ENCODE peak calls at places on chromosomes 16 and 17, in seven cellular contexts. One of them, this sample, is unnamed.

GRCh38 chr17:51091635-51092034 is 29.0 kb downstream of the SPAG9 start:
- DNase-seq in colonic mucosa: no peak
- DNase-seq in CD8-positive, alpha-beta memory T cell: no peak
- DNase-seq in ascending aorta: no peak
- DNase-seq in T-helper 17 cell: no peak
- DNase-seq in left ventricle myocardium inferior: no peak
- DNase-seq in pancreas: no peak
- DNase-seq in this sample: no peak

GRCh38 chr16:79839450-79839849 is 238.9 kb upstream of the MAF start:
- DNase-seq in left ventricle myocardium inferior: no peak
- DNase-seq in pancreas: no peak
- DNase-seq in T-helper 17 cell: no peak
- DNase-seq in ascending aorta: no peak
- DNase-seq in colonic mucosa: no peak
- DNase-seq in CD8-positive, alpha-beta memory T cell: no peak
- DNase-seq in this sample: no peak

GRCh38 chr17:50830994-50831393 is 4.4 kb upstream of the WFIKKN2 start:
- DNase-seq in pancreas: no peak
- DNase-seq in T-helper 17 cell: no peak
- DNase-seq in CD8-positive, alpha-beta memory T cell: no peak
- DNase-seq in ascending aorta: no peak
- DNase-seq in colonic mucosa: no peak
- DNase-seq in left ventricle myocardium inferior: no peak
- DNase-seq in this sample: no peak

GRCh38 chr17:14940946-14941280 is 324.2 kb downstream of the PMP22 start:
- DNase-seq in pancreas: no peak
- DNase-seq in CD8-positive, alpha-beta memory T cell: no peak
- DNase-seq in ascending aorta: no peak
- DNase-seq in T-helper 17 cell: no peak
- DNase-seq in left ventricle myocardium inferior: no peak
- DNase-seq in colonic mucosa: no peak
- DNase-seq in this sample: no peak

GRCh38 chr17:54426287-54426886 is 474.3 kb upstream of the TOM1L1 start:
- DNase-seq in T-helper 17 cell: no peak
- DNase-seq in CD8-positive, alpha-beta memory T cell: no peak
- DNase-seq in ascending aorta: no peak
- DNase-seq in left ventricle myocardium inferior: no peak
- DNase-seq in colonic mucosa: no peak
- DNase-seq in pancreas: no peak
- DNase-seq in this sample: no peak

GRCh38 chr16:24736758-24737157 is 7.3 kb downstream of the TNRC6A start:
- DNase-seq in T-helper 17 cell: no peak
- DNase-seq in ascending aorta: no peak
- DNase-seq in colonic mucosa: no peak
- DNase-seq in CD8-positive, alpha-beta memory T cell: no peak
- DNase-seq in left ventricle myocardium inferior: no peak
- DNase-seq in pancreas: no peak
- DNase-seq in this sample: no peak

GRCh38 chr17:1894753-1895339 is 65.0 kb downstream of the RPA1 start:
- DNase-seq in ascending aorta: no peak
- DNase-seq in T-helper 17 cell: no peak
- DNase-seq in pancreas: no peak
- DNase-seq in left ventricle myocardium inferior: no peak
- DNase-seq in CD8-positive, alpha-beta memory T cell: no peak
- DNase-seq in colonic mucosa: no peak
- DNase-seq in this sample: no peak

GRCh38 chr16:55630774-55631173 is 25.0 kb upstream of the SLC6A2 start:
- DNase-seq in pancreas: no peak
- DNase-seq in CD8-positive, alpha-beta memory T cell: no peak
- DNase-seq in colonic mucosa: no peak
- DNase-seq in left ventricle myocardium inferior: no peak
- DNase-seq in T-helper 17 cell: no peak
- DNase-seq in ascending aorta: no peak
- DNase-seq in this sample: no peak

GRCh38 chr16:48492131-48492530 is 106.9 kb upstream of the SIAH1 start:
- DNase-seq in ascending aorta: no peak
- DNase-seq in CD8-positive, alpha-beta memory T cell: no peak
- DNase-seq in T-helper 17 cell: no peak
- DNase-seq in colonic mucosa: no peak
- DNase-seq in left ventricle myocardium inferior: no peak
- DNase-seq in pancreas: no peak
- DNase-seq in this sample: no peak

GRCh38 chr17:39340731-39341130 is 60.7 kb downstream of the FBXL20 start:
- DNase-seq in pancreas: no peak
- DNase-seq in CD8-positive, alpha-beta memory T cell: no peak
- DNase-seq in left ventricle myocardium inferior: no peak
- DNase-seq in colonic mucosa: no peak
- DNase-seq in ascending aorta: no peak
- DNase-seq in T-helper 17 cell: no peak
- DNase-seq in this sample: no peak

DNA sequence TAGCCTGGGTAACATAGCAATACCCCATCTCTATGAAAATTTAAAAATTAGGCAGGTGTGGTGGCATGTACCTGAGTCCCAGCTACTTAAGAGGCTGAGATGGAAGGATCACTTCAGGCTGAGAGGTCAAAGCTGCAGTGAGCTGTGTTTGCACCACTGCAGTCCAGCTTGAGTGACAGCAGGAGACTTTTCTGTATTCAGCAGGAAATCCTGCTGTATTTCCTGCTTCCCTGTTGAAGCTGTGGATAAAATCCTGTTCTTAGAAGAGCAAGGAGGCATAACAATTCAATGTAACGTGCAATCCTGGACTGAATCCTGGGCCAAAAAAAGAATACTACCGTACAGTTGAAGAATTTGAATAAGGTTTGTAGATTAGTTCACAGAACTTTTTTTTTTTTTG is 62.2 kb downstream of the FBXL20 start:
- DNase-seq in ascending aorta: no peak
- DNase-seq in left ventricle myocardium inferior: no peak
- DNase-seq in T-helper 17 cell: no peak
- DNase-seq in pancreas: no peak
- DNase-seq in colonic mucosa: no peak
- DNase-seq in CD8-positive, alpha-beta memory T cell: no peak
- DNase-seq in this sample: no peak
- H3K9me3 ChIP-seq in ascending aorta: no peaks in the 10 kb centered on the region
- H3K9me3 ChIP-seq in left ventricle myocardium inferior: no peaks in the 10 kb centered on the region
- H3K9me3 ChIP-seq in T-helper 17 cell: no peaks in the 10 kb centered on the region
- H3K9me3 ChIP-seq in pancreas: no peaks in the 10 kb centered on the region
- H3K9me3 ChIP-seq in colonic mucosa: no peaks in the 10 kb centered on the region
- H3K9me3 ChIP-seq in CD8-positive, alpha-beta memory T cell: no peaks in the 10 kb centered on the region
- H3K9me3 ChIP-seq in this sample: no peaks in the 10 kb centered on the region

GRCh38 chr16:78413651-78414050 is 314.2 kb downstream of the WWOX start:
- DNase-seq in left ventricle myocardium inferior: no peak
- DNase-seq in colonic mucosa: no peak
- DNase-seq in ascending aorta: no peak
- DNase-seq in T-helper 17 cell: no peak
- DNase-seq in pancreas: no peak
- DNase-seq in CD8-positive, alpha-beta memory T cell: no peak
- DNase-seq in this sample: no peak
- H3K9me3 ChIP-seq in left ventricle myocardium inferior: peaks cover 11% of the 10 kb centered on the region
- H3K9me3 ChIP-seq in colonic mucosa: no peaks in the 10 kb centered on the region
- H3K9me3 ChIP-seq in ascending aorta: no peaks in the 10 kb centered on the region
- H3K9me3 ChIP-seq in T-helper 17 cell: no peaks in the 10 kb centered on the region
- H3K9me3 ChIP-seq in pancreas: no peaks in the 10 kb centered on the region
- H3K9me3 ChIP-seq in CD8-positive, alpha-beta memory T cell: no peaks in the 10 kb centered on the region
- H3K9me3 ChIP-seq in this sample: no peaks in the 10 kb centered on the region

GRCh38 chr17:35788504-35788998 is 6.9 kb downstream of the MMP28 start:
- DNase-seq in pancreas: no peak
- DNase-seq in CD8-positive, alpha-beta memory T cell: no peak
- DNase-seq in colonic mucosa: no peak
- DNase-seq in T-helper 17 cell: no peak
- DNase-seq in left ventricle myocardium inferior: no peak
- DNase-seq in ascending aorta: peak; percentile 65
- DNase-seq in this sample: no peak

GRCh38 chr17:35791681-35792350 is 3.6 kb downstream of the MMP28 start:
- DNase-seq in pancreas: no peak
- DNase-seq in colonic mucosa: no peak
- DNase-seq in T-helper 17 cell: no peak
- DNase-seq in ascending aorta: no peak
- DNase-seq in left ventricle myocardium inferior: no peak
- DNase-seq in CD8-positive, alpha-beta memory T cell: no peak
- DNase-seq in this sample: no peak

GRCh38 chr17:35789044-35789443 is 6.4 kb downstream of the MMP28 start:
- DNase-seq in CD8-positive, alpha-beta memory T cell: no peak
- DNase-seq in T-helper 17 cell: no peak
- DNase-seq in pancreas: no peak
- DNase-seq in left ventricle myocardium inferior: no peak
- DNase-seq in colonic mucosa: no peak
- DNase-seq in ascending aorta: no peak
- DNase-seq in this sample: no peak

GRCh38 chr17:35793257-35793656 is 2.2 kb downstream of the MMP28 start:
- DNase-seq in T-helper 17 cell: no peak
- DNase-seq in pancreas: no peak
- DNase-seq in CD8-positive, alpha-beta memory T cell: no peak
- DNase-seq in colonic mucosa: peak; percentile 16
- DNase-seq in ascending aorta: no peak
- DNase-seq in left ventricle myocardium inferior: no peak
- DNase-seq in this sample: no peak

GRCh38 chr17:35790826-35791225 is 4.6 kb downstream of the MMP28 start:
- DNase-seq in pancreas: no peak
- DNase-seq in ascending aorta: peak; percentile 18
- DNase-seq in colonic mucosa: no peak
- DNase-seq in T-helper 17 cell: no peak
- DNase-seq in left ventricle myocardium inferior: no peak
- DNase-seq in CD8-positive, alpha-beta memory T cell: no peak
- DNase-seq in this sample: no peak
- H3K9me3 ChIP-seq in pancreas: no peaks in the 10 kb centered on the region
- H3K9me3 ChIP-seq in ascending aorta: no peaks in the 10 kb centered on the region
- H3K9me3 ChIP-seq in colonic mucosa: no peaks in the 10 kb centered on the region
- H3K9me3 ChIP-seq in T-helper 17 cell: no peaks in the 10 kb centered on the region
- H3K9me3 ChIP-seq in left ventricle myocardium inferior: peaks cover 6% of the 10 kb centered on the region
- H3K9me3 ChIP-seq in CD8-positive, alpha-beta memory T cell: no peaks in the 10 kb centered on the region
- H3K9me3 ChIP-seq in this sample: peaks cover 10% of the 10 kb centered on the region

GRCh38 chr17:61702450-61702849 is 111.4 kb upstream of the NACA2 start:
- DNase-seq in colonic mucosa: no peak
- DNase-seq in ascending aorta: no peak
- DNase-seq in pancreas: no peak
- DNase-seq in T-helper 17 cell: no peak
- DNase-seq in left ventricle myocardium inferior: no peak
- DNase-seq in CD8-positive, alpha-beta memory T cell: no peak
- DNase-seq in this sample: no peak
- H3K9me3 ChIP-seq in colonic mucosa: peaks cover 3% of the 10 kb centered on the region
- H3K9me3 ChIP-seq in ascending aorta: peaks cover 7% of the 10 kb centered on the region
- H3K9me3 ChIP-seq in pancreas: no peaks in the 10 kb centered on the region
- H3K9me3 ChIP-seq in T-helper 17 cell: peaks cover 9% of the 10 kb centered on the region
- H3K9me3 ChIP-seq in left ventricle myocardium inferior: peaks cover 72% of the 10 kb centered on the region
- H3K9me3 ChIP-seq in CD8-positive, alpha-beta memory T cell: peaks cover 18% of the 10 kb centered on the region
- H3K9me3 ChIP-seq in this sample: peaks cover 43% of the 10 kb centered on the region

GRCh38 chr17:69669441-69670178 is 255.1 kb downstream of the MAP2K6 start:
- DNase-seq in ascending aorta: no peak
- DNase-seq in T-helper 17 cell: no peak
- DNase-seq in pancreas: no peak
- DNase-seq in CD8-positive, alpha-beta memory T cell: no peak
- DNase-seq in left ventricle myocardium inferior: no peak
- DNase-seq in colonic mucosa: no peak
- DNase-seq in this sample: no peak

GRCh38 chr17:69677130-69677529 is 262.6 kb downstream of the MAP2K6 start:
- DNase-seq in left ventricle myocardium inferior: no peak
- DNase-seq in colonic mucosa: no peak
- DNase-seq in CD8-positive, alpha-beta memory T cell: no peak
- DNase-seq in ascending aorta: no peak
- DNase-seq in pancreas: no peak
- DNase-seq in T-helper 17 cell: no peak
- DNase-seq in this sample: no peak

DNA sequence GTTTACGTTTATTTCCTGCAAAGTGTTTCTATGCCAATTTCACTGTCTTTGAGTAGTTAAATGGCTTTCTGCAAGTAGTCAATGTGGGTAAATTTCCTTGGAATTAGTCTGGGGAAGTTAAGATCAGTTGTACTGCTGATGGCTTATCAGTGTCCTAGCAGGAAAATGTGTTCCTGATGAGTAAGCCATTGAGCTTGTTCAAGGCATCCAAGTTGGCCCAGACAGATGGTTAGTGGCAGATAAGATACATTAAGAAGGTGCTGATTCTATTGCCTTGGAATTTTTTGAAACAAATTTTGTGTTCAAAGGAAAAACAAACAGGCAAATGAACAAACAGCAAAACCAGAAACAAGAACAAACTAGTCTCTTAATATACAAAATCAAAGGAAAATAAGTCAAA is 258.4 kb downstream of the MAP2K6 start:
- DNase-seq in ascending aorta: no peak
- DNase-seq in left ventricle myocardium inferior: no peak
- DNase-seq in pancreas: no peak
- DNase-seq in CD8-positive, alpha-beta memory T cell: no peak
- DNase-seq in T-helper 17 cell: no peak
- DNase-seq in colonic mucosa: no peak
- DNase-seq in this sample: no peak
- H3K9me3 ChIP-seq in ascending aorta: no peaks in the 10 kb centered on the region
- H3K9me3 ChIP-seq in left ventricle myocardium inferior: peaks cover 3% of the 10 kb centered on the region
- H3K9me3 ChIP-seq in pancreas: no peaks in the 10 kb centered on the region
- H3K9me3 ChIP-seq in CD8-positive, alpha-beta memory T cell: no peaks in the 10 kb centered on the region
- H3K9me3 ChIP-seq in T-helper 17 cell: no peaks in the 10 kb centered on the region
- H3K9me3 ChIP-seq in colonic mucosa: no peaks in the 10 kb centered on the region
- H3K9me3 ChIP-seq in this sample: no peaks in the 10 kb centered on the region

GRCh38 chr17:66938656-66939055 is 25.9 kb upstream of the CACNG4 start:
- DNase-seq in left ventricle myocardium inferior: no peak
- DNase-seq in ascending aorta: no peak
- DNase-seq in CD8-positive, alpha-beta memory T cell: no peak
- DNase-seq in T-helper 17 cell: no peak
- DNase-seq in pancreas: no peak
- DNase-seq in colonic mucosa: no peak
- DNase-seq in this sample: no peak
- H3K9me3 ChIP-seq in left ventricle myocardium inferior: peaks cover 5% of the 10 kb centered on the region
- H3K9me3 ChIP-seq in ascending aorta: no peaks in the 10 kb centered on the region
- H3K9me3 ChIP-seq in CD8-positive, alpha-beta memory T cell: no peaks in the 10 kb centered on the region
- H3K9me3 ChIP-seq in T-helper 17 cell: no peaks in the 10 kb centered on the region
- H3K9me3 ChIP-seq in pancreas: no peaks in the 10 kb centered on the region
- H3K9me3 ChIP-seq in colonic mucosa: no peaks in the 10 kb centered on the region
- H3K9me3 ChIP-seq in this sample: no peaks in the 10 kb centered on the region

DNA sequence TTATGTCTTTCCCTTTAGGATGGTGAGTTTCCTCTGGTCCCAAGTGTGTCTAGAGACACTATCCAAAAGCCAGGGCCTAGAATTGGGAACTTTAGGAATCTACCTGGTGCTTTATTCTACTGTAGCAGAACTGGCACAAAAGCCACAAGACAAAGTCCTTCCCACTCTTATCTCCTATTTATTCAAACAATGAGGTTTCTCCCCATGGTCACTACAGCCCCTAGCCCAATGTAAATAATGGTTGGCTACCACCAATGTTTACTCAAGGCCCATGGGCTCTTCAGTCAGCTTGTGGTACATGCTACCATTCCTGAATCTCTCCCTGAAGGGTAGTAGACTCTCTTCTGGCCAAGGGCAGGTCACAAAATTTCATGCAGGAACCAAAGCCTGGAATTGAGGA is 789.4 kb upstream of the KIF2B start:
- DNase-seq in left ventricle myocardium inferior: no peak
- DNase-seq in CD8-positive, alpha-beta memory T cell: no peak
- DNase-seq in colonic mucosa: no peak
- DNase-seq in T-helper 17 cell: no peak
- DNase-seq in pancreas: no peak
- DNase-seq in ascending aorta: no peak
- DNase-seq in this sample: no peak
- H3K9me3 ChIP-seq in left ventricle myocardium inferior: peaks cover 27% of the 10 kb centered on the region
- H3K9me3 ChIP-seq in CD8-positive, alpha-beta memory T cell: no peaks in the 10 kb centered on the region
- H3K9me3 ChIP-seq in colonic mucosa: no peaks in the 10 kb centered on the region
- H3K9me3 ChIP-seq in T-helper 17 cell: no peaks in the 10 kb centered on the region
- H3K9me3 ChIP-seq in pancreas: no peaks in the 10 kb centered on the region
- H3K9me3 ChIP-seq in ascending aorta: no peaks in the 10 kb centered on the region
- H3K9me3 ChIP-seq in this sample: peaks cover 16% of the 10 kb centered on the region

This sample was measured in heart right ventricle.